ENCODE peak calls at places on chromosomes 7 and 10, in seven cellular contexts. C is aorta, U is colonic mucosa, E is stomach, F is esophagus muscularis mucosa, P is adrenal gland, M is cardiac muscle cell. W is an unnamed sample.

GRCh38 chr10:76195990-76196389 is 764.6 kb downstream of the LRMDA start:
- DNase-seq in P (no peak), U (no peak), E (no peak), M (no peak), C (no peak), F (no peak), W (no peak)

GRCh38 chr7:100434297-100435144 is 1.8 kb downstream of the PPP1R35 start:
- DNase-seq in C (peak; percentile 24), P (no peak), U (no peak), M (no peak), F (no peak), E (no peak), W (no peak)

GRCh38 chr7:3757059-3757458 is 456.0 kb downstream of the SDK1 start:
- DNase-seq in E (no peak), P (no peak), M (no peak), U (no peak), C (no peak), F (no peak), W (no peak)

GRCh38 chr10:89278034-89278535 is 23.8 kb upstream of the IFIT2 start:
- DNase-seq in C (no peak), M (no peak), P (peak; percentile 88), F (no peak), U (peak; percentile 40), E (no peak), W (peak; percentile 68)

GRCh38 chr10:44393051-44393630 is 8.2 kb upstream of the CXCL12 start:
- DNase-seq in M (no peak), C (no peak), P (no peak), E (no peak), U (no peak), F (peak; percentile 79), W (no peak)

GRCh38 chr10:3426190-3426845 is 253.7 kb upstream of the PITRM1 start:
- DNase-seq in F (no peak), E (no peak), C (no peak), U (peak; percentile 64), P (no peak), M (no peak), W (no peak)

GRCh38 chr10:47269294-47269693 is 30.7 kb upstream of the GDF10 start:
- DNase-seq in C (no peak), P (no peak), F (no peak), U (no peak), M (peak; percentile 43), E (no peak), W (no peak)

GRCh38 chr10:72801263-72801868 is 92.2 kb upstream of the OIT3 start:
- DNase-seq in P (no peak), E (no peak), M (no peak), C (no peak), U (no peak), F (no peak), W (no peak)

GRCh38 chr10:78316451-78316931 is 282.8 kb downstream of the RPS24 start:
- DNase-seq in U (peak; percentile 16), E (no peak), M (no peak), P (peak; percentile 51), F (peak; percentile 88), C (no peak), W (no peak)

GRCh38 chr10:132229834-132230556 is 43.2 kb downstream of the DPYSL4 start:
- DNase-seq in M (no peak), E (peak; percentile 30), F (no peak), C (peak; percentile 74), U (peak; percentile 51), P (no peak), W (no peak)

GRCh38 chr7:38699481-38699880 is 68.3 kb upstream of the AMPH start:
- DNase-seq in U (no peak), P (no peak), C (no peak), M (no peak), E (no peak), F (no peak), W (no peak)

GRCh38 chr7:101681170-101682007 is 52.3 kb upstream of the MYL10 start:
- DNase-seq in C (peak; percentile 90), U (no peak), F (no peak), P (peak; percentile 89), E (peak; percentile 33), M (no peak), W (peak; percentile 93)

GRCh38 chr10:84329094-84329611 is 764 bp downstream of the CCSER2 start:
- DNase-seq in U (peak; percentile 60), C (no peak), E (no peak), F (no peak), M (peak; percentile 32), P (peak; percentile 67), W (no peak)

GRCh38 chr10:60384708-60385398 is 4.8 kb downstream of the ANK3 start:
- DNase-seq in M (no peak), C (peak; percentile 57), P (no peak), E (no peak), U (no peak), F (no peak), W (no peak)

GRCh38 chr10:18233775-18234174 is 93.6 kb downstream of the CACNB2 start:
- DNase-seq in U (no peak), C (no peak), F (peak; percentile 78), P (peak; percentile 82), M (peak; percentile 20), E (no peak), W (no peak)

GRCh38 chr10:10513067-10513466 is 504.6 kb upstream of the CELF2 start:
- DNase-seq in E (no peak), M (no peak), P (no peak), F (no peak), U (no peak), C (no peak), W (no peak)

GRCh38 chr10:121405096-121405495 is 193.1 kb downstream of the FGFR2 start:
- DNase-seq in P (no peak), F (peak; percentile 31), E (peak; percentile 28), U (no peak), M (no peak), C (no peak), W (no peak)

GRCh38 chr7:159204664-159205063 is 60.0 kb upstream of the VIPR2 start:
- DNase-seq in E (no peak), P (no peak), M (no peak), F (peak; percentile 17), U (no peak), C (no peak), W (no peak)

GRCh38 chr10:70886921-70887665 is 1.3 kb downstream of the PCBD1 start:
- DNase-seq in P (no peak), U (no peak), F (no peak), M (no peak), E (no peak), C (no peak), W (no peak)

GRCh38 chr10:70887804-70888800 is at the start of gene PCBD1:
- DNase-seq in F (no peak), E (peak; percentile 86), U (peak; percentile 90), M (peak; percentile 88), P (peak; percentile 90), C (peak; percentile 85), W (peak; percentile 77)

GRCh38 chr10:70889291-70889690 is 926 bp upstream of the PCBD1 start:
- DNase-seq in M (no peak), P (no peak), C (no peak), E (no peak), F (no peak), U (no peak), W (no peak)

GRCh38 chr10:70885485-70885884 is 2.9 kb downstream of the PCBD1 start:
- DNase-seq in F (no peak), C (no peak), U (no peak), E (no peak), M (no peak), P (no peak), W (no peak)

GRCh38 chr10:70885931-70886903 is 2.1 kb downstream of the PCBD1 start:
- DNase-seq in C (no peak), U (no peak), F (no peak), M (no peak), P (peak; percentile 67), E (no peak), W (no peak)
- H3K4me3 ChIP-seq in C (no peak overlapping the region), U (no peak overlapping the region), F (no peak overlapping the region), M (no peak overlapping the region), P (no peak overlapping the region), E (no peak overlapping the region), W (no peak overlapping the region)

GRCh38 chr7:77839919-77840318 is 41.3 kb downstream of the PHTF2 start:
- DNase-seq in C (no peak), U (no peak), E (no peak), M (no peak), F (no peak), P (no peak), W (no peak)

GRCh38 chr7:77838929-77839491 is 40.4 kb downstream of the PHTF2 start:
- DNase-seq in F (no peak), M (no peak), P (no peak), E (no peak), U (no peak), C (no peak), W (no peak)

GRCh38 chr7:77837966-77838365 is 39.4 kb downstream of the PHTF2 start:
- DNase-seq in C (no peak), F (no peak), M (no peak), P (no peak), U (no peak), E (no peak), W (no peak)

GRCh38 chr7:77833136-77833535 is 34.6 kb downstream of the PHTF2 start:
- DNase-seq in U (no peak), E (no peak), F (no peak), M (no peak), P (no peak), C (no peak), W (no peak)

GRCh38 chr7:77837275-77837674 is 38.7 kb downstream of the PHTF2 start:
- DNase-seq in E (no peak), M (no peak), F (no peak), P (no peak), U (no peak), C (no peak), W (no peak)
- H3K4me3 ChIP-seq in E (no peak overlapping the region), M (no peak overlapping the region), F (no peak overlapping the region), P (no peak overlapping the region), U (no peak overlapping the region), C (no peak overlapping the region), W (no peak overlapping the region)

DNA sequence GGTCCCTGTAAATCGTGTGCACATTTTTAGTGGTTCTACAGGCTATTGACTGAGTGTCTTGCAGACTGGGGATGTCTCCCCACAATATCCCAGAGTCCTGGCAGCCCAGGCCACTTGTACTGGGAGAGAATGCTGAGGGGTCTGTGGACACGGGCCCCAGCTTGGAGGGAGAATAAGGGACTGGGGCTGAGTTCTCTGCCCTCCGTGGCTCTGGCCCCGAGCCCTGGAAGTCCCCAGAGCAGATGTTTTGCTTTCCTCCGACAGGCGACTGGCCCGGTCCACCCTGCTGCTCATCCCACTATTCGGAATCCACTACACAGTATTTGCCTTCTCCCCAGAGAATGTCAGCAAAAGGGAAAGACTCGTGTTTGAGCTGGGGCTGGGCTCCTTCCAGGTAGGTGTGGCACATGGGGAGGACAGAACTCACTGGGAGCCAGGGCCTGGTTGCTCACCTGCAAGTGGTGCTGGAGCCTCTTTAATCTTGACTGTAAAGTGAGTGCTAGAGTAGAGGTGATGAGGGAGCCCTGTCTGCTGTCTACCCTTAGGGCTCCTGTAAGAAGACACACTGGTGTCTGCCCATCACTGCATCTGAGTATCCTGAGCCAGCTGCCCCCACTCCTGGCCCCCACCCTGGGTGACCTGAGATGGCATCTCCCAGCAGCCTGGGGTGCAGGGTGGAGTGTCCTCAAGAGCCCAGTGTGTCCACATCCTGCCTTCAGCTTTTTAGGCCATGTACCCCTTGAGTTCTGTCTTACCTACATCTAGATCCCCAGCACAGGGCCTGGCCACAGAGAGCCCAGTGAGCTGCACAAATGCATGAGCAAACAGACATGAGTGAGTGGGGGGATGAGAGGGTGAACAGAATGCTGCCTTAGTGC is 51.1 kb downstream of the ADCYAP1R1 start:
- DNase-seq in E (peak; percentile 25), M (no peak), P (peak; percentile 34), U (no peak), F (no peak), C (no peak), W (peak; percentile 53)
- H3K4me3 ChIP-seq in E (no peak overlapping the region), M (no peak overlapping the region), P (no peak overlapping the region), U (no peak overlapping the region), F (no peak overlapping the region), C (no peak overlapping the region), W (no peak overlapping the region)

GRCh38 chr10:124450783-124451057 is 885 bp upstream of the NKX1-2 start:
- DNase-seq in M (no peak), C (no peak), P (no peak), U (no peak), F (no peak), E (no peak), W (no peak)
- H3K4me3 ChIP-seq in M (no peak overlapping the region), C (no peak overlapping the region), P (no peak overlapping the region), U (no peak overlapping the region), F (no peak overlapping the region), E (no peak overlapping the region), W (no peak overlapping the region)

W was measured in tibial artery.